ENCODE peak calls at places on chromosome 16, in four cellular contexts. One of them, this sample, is unnamed.

GRCh38 chr16:50265260-50265659 is 1.1 kb upstream of the ADCY7 start:
- DNase-seq in dorsolateral prefrontal cortex: no peak
- DNase-seq in heart right ventricle: no peak
- DNase-seq in GM13976: no peak
- DNase-seq in this sample: no peak

GRCh38 chr16:69105501-69106361 is at the start of gene HAS3:
- DNase-seq in GM13976: peak
- DNase-seq in dorsolateral prefrontal cortex: no peak
- DNase-seq in heart right ventricle: peak
- DNase-seq in this sample: peak

GRCh38 chr16:53950677-53951076 is 246.7 kb downstream of the FTO start:
- DNase-seq in GM13976: no peak
- DNase-seq in dorsolateral prefrontal cortex: no peak
- DNase-seq in heart right ventricle: no peak
- DNase-seq in this sample: no peak

GRCh38 chr16:55021595-55022475 is 91.2 kb downstream of the IRX5 start:
- DNase-seq in GM13976: no peak
- DNase-seq in heart right ventricle: no peak
- DNase-seq in dorsolateral prefrontal cortex: no peak
- DNase-seq in this sample: peak

GRCh38 chr16:29996773-29997250 is 771 bp downstream of the INO80E start:
- DNase-seq in heart right ventricle: no peak
- DNase-seq in GM13976: no peak
- DNase-seq in dorsolateral prefrontal cortex: no peak
- DNase-seq in this sample: no peak

GRCh38 chr16:19517424-19518089 is 4.3 kb downstream of the GDE1 start:
- DNase-seq in GM13976: no peak
- DNase-seq in heart right ventricle: no peak
- DNase-seq in dorsolateral prefrontal cortex: no peak
- DNase-seq in this sample: no peak

GRCh38 chr16:63346000-63346399 is 1309.8 kb upstream of the CDH8 start:
- DNase-seq in GM13976: no peak
- DNase-seq in dorsolateral prefrontal cortex: no peak
- DNase-seq in heart right ventricle: no peak
- DNase-seq in this sample: no peak

GRCh38 chr16:87684106-87684677 is 81.6 kb downstream of the KLHDC4 start:
- DNase-seq in GM13976: no peak
- DNase-seq in heart right ventricle: no peak
- DNase-seq in dorsolateral prefrontal cortex: no peak
- DNase-seq in this sample: no peak

GRCh38 chr16:66606000-66606751 is 1.7 kb downstream of the CMTM3 start:
- DNase-seq in GM13976: peak
- DNase-seq in dorsolateral prefrontal cortex: no peak
- DNase-seq in heart right ventricle: no peak
- DNase-seq in this sample: no peak

GRCh38 chr16:30585400-30586191 is at the start of gene ZNF785:
- DNase-seq in heart right ventricle: peak
- DNase-seq in GM13976: peak
- DNase-seq in dorsolateral prefrontal cortex: peak
- DNase-seq in this sample: peak

GRCh38 chr16:86942469-86943175 is 364.3 kb downstream of the FOXL1 start:
- DNase-seq in heart right ventricle: no peak
- DNase-seq in GM13976: no peak
- DNase-seq in dorsolateral prefrontal cortex: no peak
- DNase-seq in this sample: peak

GRCh38 chr16:69511641-69512040 is 54.1 kb upstream of the NFAT5 start:
- DNase-seq in GM13976: no peak
- DNase-seq in heart right ventricle: no peak
- DNase-seq in dorsolateral prefrontal cortex: no peak
- DNase-seq in this sample: peak

GRCh38 chr16:65717006-65717720 is 595.3 kb upstream of the CDH11 start:
- DNase-seq in dorsolateral prefrontal cortex: no peak
- DNase-seq in heart right ventricle: no peak
- DNase-seq in GM13976: no peak
- DNase-seq in this sample: no peak

GRCh38 chr16:14003119-14003570 is 68.0 kb upstream of the MRTFB start:
- DNase-seq in heart right ventricle: peak
- DNase-seq in GM13976: peak
- DNase-seq in dorsolateral prefrontal cortex: peak
- DNase-seq in this sample: peak

GRCh38 chr16:80931985-80932720 is 74.5 kb downstream of the CMC2 start:
- DNase-seq in GM13976: peak
- DNase-seq in dorsolateral prefrontal cortex: peak
- DNase-seq in heart right ventricle: peak
- DNase-seq in this sample: peak
- TF ChIP-seq CTCF in GM13976: no peak
- TF ChIP-seq CTCF in dorsolateral prefrontal cortex: no peak
- TF ChIP-seq CTCF in heart right ventricle: no peak
- TF ChIP-seq CTCF in this sample: no peak

GRCh38 chr16:1564325-1564724 is 30.9 kb downstream of the TMEM204 start:
- DNase-seq in GM13976: no peak
- DNase-seq in heart right ventricle: no peak
- DNase-seq in dorsolateral prefrontal cortex: no peak
- DNase-seq in this sample: no peak
- TF ChIP-seq CTCF in GM13976: no peak
- TF ChIP-seq CTCF in heart right ventricle: peak
- TF ChIP-seq CTCF in dorsolateral prefrontal cortex: no peak
- TF ChIP-seq CTCF in this sample: peak

GRCh38 chr16:48101069-48101674 is 54.6 kb downstream of the ABCC12 start:
- DNase-seq in heart right ventricle: no peak
- DNase-seq in GM13976: peak
- DNase-seq in dorsolateral prefrontal cortex: no peak
- DNase-seq in this sample: no peak
- TF ChIP-seq CTCF in heart right ventricle: no peak
- TF ChIP-seq CTCF in GM13976: no peak
- TF ChIP-seq CTCF in dorsolateral prefrontal cortex: no peak
- TF ChIP-seq CTCF in this sample: no peak

DNA sequence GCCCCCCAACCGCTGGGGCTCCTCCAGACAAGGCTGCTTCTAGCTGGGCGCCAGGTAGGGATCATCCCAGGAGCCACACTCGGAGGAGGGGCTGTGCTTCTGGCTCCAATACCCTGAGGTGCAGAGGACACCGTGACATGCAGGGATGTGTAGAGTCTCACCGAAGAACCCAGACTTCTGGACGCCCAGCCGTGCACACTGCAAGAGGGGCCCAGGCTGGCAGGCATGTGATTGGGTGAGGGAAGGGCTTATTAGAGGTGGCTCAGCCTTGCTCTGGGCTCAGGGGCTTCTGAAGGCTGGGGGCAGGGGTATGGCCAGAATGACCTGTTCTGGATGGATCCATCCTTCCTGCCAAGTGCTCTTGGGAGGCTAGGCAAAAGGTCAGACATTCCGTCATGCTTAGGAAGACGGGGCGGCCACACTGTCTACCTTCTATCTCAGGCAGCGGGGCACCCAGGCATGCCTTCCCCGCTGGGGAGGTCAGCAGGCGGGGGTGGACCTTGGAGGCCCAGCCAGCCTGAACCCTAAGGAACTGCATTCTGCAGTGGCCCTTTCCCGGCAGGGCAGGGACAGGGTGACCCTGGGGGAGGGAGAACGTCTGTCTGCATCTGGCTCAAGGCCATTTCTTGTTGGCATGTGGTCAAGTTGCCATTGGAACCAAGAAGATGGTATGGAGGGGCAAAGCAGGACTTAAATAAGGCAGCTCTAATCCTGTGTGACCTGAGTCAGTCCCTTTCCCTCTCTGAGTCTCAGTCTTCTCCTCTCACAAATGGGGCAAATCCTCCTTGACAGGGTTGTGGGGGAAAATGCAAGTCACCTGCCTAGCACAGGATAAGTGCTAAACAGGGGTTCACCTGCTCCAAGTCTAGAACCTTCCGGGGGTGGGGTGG is 5.8 kb upstream of the ADGRG1 start:
- DNase-seq in dorsolateral prefrontal cortex: no peak
- DNase-seq in heart right ventricle: no peak
- DNase-seq in GM13976: no peak
- DNase-seq in this sample: no peak
- TF ChIP-seq CTCF in dorsolateral prefrontal cortex: no peak
- TF ChIP-seq CTCF in heart right ventricle: no peak
- TF ChIP-seq CTCF in GM13976: no peak
- TF ChIP-seq CTCF in this sample: no peak

GRCh38 chr16:26795184-26795583 is 271.5 kb upstream of the C16orf82 start:
- DNase-seq in heart right ventricle: no peak
- DNase-seq in GM13976: no peak
- DNase-seq in dorsolateral prefrontal cortex: no peak
- DNase-seq in this sample: no peak
- TF ChIP-seq CTCF in heart right ventricle: peak
- TF ChIP-seq CTCF in GM13976: no peak
- TF ChIP-seq CTCF in dorsolateral prefrontal cortex: peak
- TF ChIP-seq CTCF in this sample: no peak

GRCh38 chr16:57536306-57537193 is at the start of gene CCDC102A:
- DNase-seq in heart right ventricle: no peak
- DNase-seq in GM13976: peak
- DNase-seq in dorsolateral prefrontal cortex: peak
- DNase-seq in this sample: no peak

GRCh38 chr16:57534337-57534880 is 2.0 kb downstream of the CCDC102A start:
- DNase-seq in GM13976: no peak
- DNase-seq in heart right ventricle: no peak
- DNase-seq in dorsolateral prefrontal cortex: peak
- DNase-seq in this sample: no peak

GRCh38 chr16:57534881-57535658 is 1.3 kb downstream of the CCDC102A start:
- DNase-seq in dorsolateral prefrontal cortex: peak
- DNase-seq in heart right ventricle: no peak
- DNase-seq in GM13976: peak
- DNase-seq in this sample: no peak

GRCh38 chr16:57537194-57537505 is 779 bp upstream of the CCDC102A start:
- DNase-seq in heart right ventricle: no peak
- DNase-seq in GM13976: no peak
- DNase-seq in dorsolateral prefrontal cortex: no peak
- DNase-seq in this sample: no peak

DNA sequence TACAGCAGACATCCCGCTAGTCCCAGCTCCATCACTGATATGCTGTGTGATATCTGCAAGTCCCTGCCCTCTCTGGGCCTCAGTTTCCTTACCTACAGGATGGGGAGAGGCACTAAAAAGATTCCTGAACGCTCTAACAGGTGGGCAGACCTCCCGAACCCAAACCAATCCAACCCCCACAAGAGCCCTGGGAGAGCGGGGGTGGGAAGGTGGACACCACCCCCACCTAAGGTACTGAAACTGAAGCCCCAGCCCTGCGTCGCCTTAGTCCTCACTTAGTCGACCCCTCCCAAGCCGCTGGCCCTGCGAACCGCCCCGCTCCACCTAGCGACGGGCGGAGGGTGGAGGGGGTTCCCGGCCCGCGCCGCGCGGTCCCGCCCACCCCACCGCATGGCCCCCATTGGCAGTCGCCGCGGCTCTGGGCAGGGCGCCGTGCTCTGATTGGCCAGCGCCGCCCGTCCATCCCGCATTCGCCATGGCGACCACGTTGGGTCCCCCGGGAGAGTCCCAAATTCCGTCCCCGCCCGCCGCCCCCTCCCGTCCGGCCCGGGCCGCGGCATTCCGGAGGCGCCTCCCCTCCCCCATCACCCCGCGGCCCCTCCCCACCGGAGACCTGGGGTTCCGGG is 578 bp downstream of the CCDC102A start:
- DNase-seq in GM13976: peak
- DNase-seq in dorsolateral prefrontal cortex: peak
- DNase-seq in heart right ventricle: peak
- DNase-seq in this sample: peak
- TF ChIP-seq CTCF in GM13976: peak
- TF ChIP-seq CTCF in dorsolateral prefrontal cortex: peak
- TF ChIP-seq CTCF in heart right ventricle: peak
- TF ChIP-seq CTCF in this sample: no peak

GRCh38 chr16:57372372-57373116 is at the start of gene CX3CL1:
- DNase-seq in dorsolateral prefrontal cortex: peak
- DNase-seq in GM13976: no peak
- DNase-seq in heart right ventricle: peak
- DNase-seq in this sample: peak
- TF ChIP-seq CTCF in dorsolateral prefrontal cortex: no peak
- TF ChIP-seq CTCF in GM13976: no peak
- TF ChIP-seq CTCF in heart right ventricle: peak
- TF ChIP-seq CTCF in this sample: no peak

DNA sequence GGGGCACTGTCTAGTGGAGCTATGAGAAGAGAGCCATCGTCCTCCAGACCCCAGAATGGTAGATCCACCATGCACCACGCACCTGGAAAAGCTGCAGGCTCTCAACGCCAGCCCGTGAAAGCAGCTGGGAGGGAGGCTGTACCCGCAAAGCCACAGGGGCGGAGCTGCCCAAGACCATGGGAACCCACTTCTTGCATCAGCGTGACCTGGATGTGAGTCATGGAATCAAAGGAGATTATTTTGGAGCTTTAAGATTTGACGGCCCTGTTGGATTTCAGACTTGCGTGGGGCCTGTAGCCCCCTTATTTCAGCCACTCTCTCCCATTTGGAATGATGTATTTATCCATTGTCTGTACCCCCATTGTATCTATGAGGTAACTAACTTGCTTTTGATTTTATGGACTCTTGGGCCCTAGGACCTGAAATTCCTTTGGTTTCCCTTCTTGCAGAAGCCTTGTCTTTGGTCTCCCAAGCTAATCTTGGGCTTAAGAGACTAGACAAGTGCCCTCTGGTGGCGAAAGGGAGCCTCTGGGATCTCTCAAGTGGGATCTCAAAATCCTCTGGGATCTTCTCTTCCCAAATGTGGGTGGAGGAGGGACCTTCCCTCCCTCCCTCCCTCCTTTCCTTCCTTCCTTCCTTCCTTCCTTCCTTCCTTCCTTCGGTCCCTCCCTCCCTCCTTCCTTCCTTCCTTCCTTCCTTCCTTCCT is 58.2 kb upstream of the HAPSTR1 start:
- DNase-seq in dorsolateral prefrontal cortex: peak
- DNase-seq in GM13976: peak
- DNase-seq in heart right ventricle: no peak
- DNase-seq in this sample: peak
- TF ChIP-seq CTCF in dorsolateral prefrontal cortex: peak
- TF ChIP-seq CTCF in GM13976: no peak
- TF ChIP-seq CTCF in heart right ventricle: peak
- TF ChIP-seq CTCF in this sample: peak